ENCODE peak calls at places on chromosomes 13 and 19, in nine cellular contexts. J is neural crest cell, N is foreskin fibroblast, H is dorsolateral prefrontal cortex, D is HCT116, B is AG10803, T is A549, W is HFFc6, Y is progenitor cell of endocrine pancreas. C is an unnamed sample.
A peak's percentile ranks its signal among the peaks of the same experiment; 100 is the strongest.

GRCh38 chr19:7556696-7557315 is 21.3 kb downstream of the PNPLA6 start:
- DNase-seq in Y (no peak), N (no peak), H (no peak), D (no peak), B (no peak), J (no peak), W (no peak), T (no peak), C (no peak)

GRCh38 chr13:89115307-89115706 is 1444.1 kb downstream of the SLITRK5 start:
- DNase-seq in B (no peak), H (no peak), J (no peak), Y (no peak), T (no peak), N (no peak), D (no peak), W (no peak), C (no peak)

GRCh38 chr19:57813919-57814504 is 701 bp downstream of the ZNF552 start:
- DNase-seq in Y (no peak), D (no peak), N (peak; percentile 53), W (no peak), B (peak; percentile 29), T (no peak), H (no peak), J (no peak), C (no peak)

GRCh38 chr13:52938065-52938464 is 89.6 kb upstream of the PCDH8 start:
- DNase-seq in H (no peak), N (no peak), D (no peak), B (no peak), J (no peak), W (no peak), Y (no peak), T (no peak), C (no peak)

GRCh38 chr13:112956516-112957294 is 12.3 kb upstream of the MCF2L start:
- DNase-seq in D (no peak), N (no peak), J (peak; percentile 33), H (peak; percentile 40), B (no peak), W (no peak), T (no peak), Y (no peak), C (no peak)

GRCh38 chr19:1069009-1069779 is 2.2 kb downstream of the ARHGAP45 start:
- DNase-seq in T (no peak), B (no peak), W (no peak), J (no peak), D (no peak), Y (no peak), N (no peak), H (no peak), C (no peak)

GRCh38 chr19:27966390-27966816 is 1246.5 kb downstream of the UQCRFS1 start:
- DNase-seq in W (peak; percentile 15), H (no peak), B (peak; percentile 21), T (no peak), D (no peak), J (no peak), N (peak; percentile 41), Y (no peak), C (no peak)

GRCh38 chr13:20353973-20354372 is 121.9 kb upstream of the GJB6 start:
- DNase-seq in W (peak; percentile 57), T (no peak), J (no peak), D (no peak), N (peak; percentile 53), Y (no peak), H (no peak), B (peak; percentile 68), C (no peak)

GRCh38 chr13:41552031-41552430 is 94.7 kb downstream of the RGCC start:
- DNase-seq in Y (no peak), B (no peak), J (no peak), D (no peak), N (no peak), H (no peak), W (no peak), T (no peak), C (no peak)

GRCh38 chr19:49855676-49856573 is 5.0 kb downstream of the PTOV1 start:
- DNase-seq in B (no peak), T (no peak), W (no peak), N (no peak), Y (no peak), D (no peak), J (no peak), H (no peak), C (no peak)

GRCh38 chr19:2641332-2641698 is 61.2 kb downstream of the GNG7 start:
- DNase-seq in J (no peak), Y (no peak), T (no peak), D (no peak), H (no peak), B (no peak), N (no peak), W (no peak), C (no peak)

GRCh38 chr19:35543280-35544109 is 1.9 kb upstream of the TMEM147 start:
- DNase-seq in Y (no peak), B (no peak), N (no peak), W (no peak), D (no peak), J (no peak), H (no peak), T (no peak), C (no peak)

GRCh38 chr13:99191900-99192399 is 8.7 kb upstream of the UBAC2 start:
- DNase-seq in H (no peak), N (peak; percentile 72), T (no peak), J (no peak), W (peak; percentile 4), D (no peak), B (peak; percentile 22), Y (no peak), C (peak; percentile 27)

GRCh38 chr19:8001651-8001994 is 3.8 kb downstream of the ELAVL1 start:
- DNase-seq in N (no peak), Y (no peak), W (no peak), B (no peak), J (no peak), H (no peak), T (no peak), D (no peak), C (no peak)

GRCh38 chr19:38544569-38545315 is 73.0 kb downstream of the MAP4K1 start:
- DNase-seq in D (peak; percentile 56), H (no peak), Y (no peak), B (no peak), N (no peak), J (no peak), W (peak; percentile 9), T (no peak), C (peak; percentile 7)
- TF ChIP-seq CTCF in D (peak; percentile 89), H (no peak), Y (no peak), B (no peak), N (peak; percentile 43), J (peak; percentile 24), W (peak; percentile 55), T (peak; percentile 100), C (peak; percentile 62)

DNA sequence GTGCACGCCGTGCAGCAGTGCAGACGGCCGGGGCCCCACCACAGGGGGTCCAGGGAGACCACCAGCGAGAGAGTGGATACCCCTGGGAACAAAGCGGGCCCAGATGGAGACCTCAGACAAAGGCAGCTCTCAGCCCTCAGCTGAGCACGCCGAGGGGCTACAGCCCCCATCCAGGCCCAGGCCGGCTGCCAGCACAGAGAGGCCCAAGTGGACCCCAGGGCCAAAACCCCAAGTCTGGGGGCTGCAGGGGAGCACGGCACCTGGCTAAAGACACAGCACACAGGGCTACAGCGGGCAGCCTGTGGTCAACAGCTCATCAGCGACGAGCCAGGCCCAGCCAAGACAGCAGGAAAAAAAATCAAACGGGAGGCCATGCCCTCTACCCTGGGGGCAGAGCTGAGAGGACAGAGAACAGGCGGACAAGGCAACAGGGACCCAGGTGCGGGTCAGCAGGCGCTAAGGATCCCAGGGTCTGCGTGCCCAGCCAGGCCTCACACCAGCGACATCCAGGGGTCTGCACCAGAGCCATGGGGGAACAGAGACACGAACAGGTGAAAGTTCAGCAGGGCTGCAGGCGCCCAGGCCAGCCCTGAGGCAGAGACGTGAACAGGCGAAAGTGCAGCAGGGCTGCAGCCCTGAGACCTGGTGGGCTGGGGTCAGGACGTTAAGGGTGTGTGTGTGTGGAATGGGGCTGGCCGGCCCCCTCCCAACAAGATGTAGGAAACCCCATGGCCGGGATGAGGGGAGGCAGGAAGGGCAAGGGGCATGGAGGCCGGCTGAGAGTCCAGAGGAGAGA is 34.3 kb downstream of the RASA3 start:
- DNase-seq in W (no peak), H (no peak), J (no peak), T (no peak), D (no peak), Y (no peak), B (no peak), N (no peak), C (no peak)
- TF ChIP-seq CTCF in W (no peak), H (no peak), J (no peak), T (no peak), D (no peak), Y (no peak), B (no peak), N (no peak), C (no peak)

DNA sequence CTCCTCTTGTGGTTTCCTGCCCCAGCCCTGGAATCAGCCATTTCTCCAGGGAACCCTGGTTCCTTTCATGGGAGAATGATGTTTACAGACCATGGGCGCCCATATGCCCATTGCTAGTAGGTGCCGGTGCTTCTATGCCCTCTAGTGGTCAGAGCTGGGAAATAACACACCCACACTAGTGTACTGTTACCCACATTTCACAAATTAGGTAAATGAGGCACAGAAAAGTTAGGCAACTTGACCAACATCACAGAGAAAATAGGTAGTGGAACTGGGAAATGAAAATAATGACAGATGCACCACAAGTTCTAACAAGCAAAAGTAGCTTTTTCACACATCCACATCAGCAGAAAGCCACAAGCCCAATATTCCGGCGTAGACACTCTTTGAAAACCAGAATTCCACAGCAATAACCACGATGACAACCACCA is 1.3 kb upstream of the CEACAM3 start:
- DNase-seq in H (no peak), N (peak; percentile 65), Y (peak; percentile 27), J (peak; percentile 48), T (peak; percentile 49), D (peak; percentile 38), W (peak; percentile 46), B (peak; percentile 28), C (no peak)
- TF ChIP-seq CTCF in H (peak; percentile 62), N (peak; percentile 79), Y (peak; percentile 75), J (peak; percentile 80), T (peak; percentile 96), D (peak; percentile 54), W (peak; percentile 91), B (peak; percentile 74), C (peak; percentile 81)

DNA sequence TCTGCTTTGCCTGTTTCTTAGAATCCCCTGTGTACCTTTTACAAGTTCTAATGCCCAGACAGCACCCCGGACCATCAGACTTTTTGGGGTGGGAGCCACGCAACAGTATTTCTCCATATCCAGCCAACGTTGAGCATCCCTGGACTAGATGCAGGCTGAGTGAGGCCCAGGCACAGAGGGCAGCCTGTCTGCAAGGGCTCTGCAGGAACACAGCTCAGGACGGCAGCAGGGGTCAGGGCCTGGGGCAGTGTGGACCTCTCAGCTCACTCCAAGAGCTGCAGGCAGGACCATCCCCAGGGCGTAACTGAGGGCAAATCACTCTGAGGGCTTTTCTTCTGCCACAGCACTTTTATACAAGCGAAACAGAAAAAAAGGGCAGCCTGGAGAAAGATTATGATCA is 95.8 kb downstream of the DNAJC15 start:
- DNase-seq in N (no peak), W (no peak), H (no peak), J (no peak), B (no peak), Y (no peak), T (no peak), D (no peak), C (no peak)
- TF ChIP-seq CTCF in N (no peak), W (no peak), H (no peak), J (no peak), B (no peak), Y (no peak), T (no peak), D (no peak), C (no peak)